ENCODE peak calls at places on chromosomes 7 and 10, in nine cellular contexts. P, C, W, J, Z, S, V, G and M are unnamed samples.

GRCh38 chr10:7525314-7526016 is 114.6 kb upstream of the SFMBT2 start:
- DNase-seq in P (peak; percentile 66), C (peak; percentile 64), W (no peak), J (no peak), Z (peak; percentile 84), S (peak; percentile 88), V (no peak), G (peak; percentile 78), M (peak; percentile 77)

GRCh38 chr7:152640829-152641228 is 35.1 kb downstream of the XRCC2 start:
- DNase-seq in P (no peak), C (no peak), W (no peak), J (no peak), Z (no peak), S (no peak), V (no peak), G (no peak), M (no peak)

GRCh38 chr7:49244543-49244942 is 320.2 kb downstream of the CDC14C start:
- DNase-seq in P (no peak), C (no peak), W (no peak), J (no peak), Z (no peak), S (no peak), V (no peak), G (no peak), M (no peak)

GRCh38 chr10:105763611-105764010 is 1122.5 kb downstream of the SORCS3 start:
- DNase-seq in P (no peak), C (no peak), W (no peak), J (no peak), Z (no peak), S (no peak), V (no peak), G (no peak), M (no peak)

GRCh38 chr7:150379590-150380379 is 655 bp downstream of the ZNF775 start:
- DNase-seq in P (no peak), C (peak; percentile 35), W (no peak), J (no peak), Z (peak; percentile 54), S (peak; percentile 29), V (no peak), G (peak; percentile 72), M (no peak)

GRCh38 chr10:68595513-68595912 is 35.4 kb downstream of the TET1 start:
- DNase-seq in P (no peak), C (no peak), W (no peak), J (peak; percentile 15), Z (no peak), S (no peak), V (no peak), G (no peak), M (no peak)

GRCh38 chr7:28725045-28725630 is 233.0 kb downstream of the TRIL start:
- DNase-seq in P (no peak), C (no peak), W (no peak), J (no peak), Z (no peak), S (no peak), V (no peak), G (no peak), M (no peak)

GRCh38 chr7:36802459-36802858 is 78.2 kb upstream of the AOAH start:
- DNase-seq in P (no peak), C (no peak), W (no peak), J (no peak), Z (no peak), S (no peak), V (no peak), G (no peak), M (no peak)

GRCh38 chr7:92133737-92134270 is 473 bp downstream of the CYP51A1 start:
- DNase-seq in P (peak; percentile 48), C (peak; percentile 65), W (peak; percentile 76), J (peak; percentile 83), Z (peak; percentile 56), S (peak; percentile 100), V (peak; percentile 87), G (peak; percentile 84), M (peak; percentile 48)

GRCh38 chr10:96366508-96366907 is 7.7 kb upstream of the OPALIN start:
- DNase-seq in P (peak; percentile 58), C (no peak), W (no peak), J (no peak), Z (no peak), S (no peak), V (no peak), G (no peak), M (no peak)

GRCh38 chr7:112174192-112174591 is 32.0 kb downstream of the DOCK4 start:
- DNase-seq in P (no peak), C (no peak), W (no peak), J (no peak), Z (no peak), S (no peak), V (no peak), G (no peak), M (no peak)

GRCh38 chr7:136074840-136075239 is 97.7 kb upstream of the MTPN start:
- DNase-seq in P (no peak), C (no peak), W (no peak), J (no peak), Z (no peak), S (no peak), V (no peak), G (no peak), M (no peak)

GRCh38 chr10:62873866-62874265 is 57.7 kb upstream of the EGR2 start:
- DNase-seq in P (no peak), C (peak; percentile 38), W (no peak), J (no peak), Z (no peak), S (no peak), V (no peak), G (no peak), M (peak; percentile 8)

GRCh38 chr10:98469532-98469931 is 22.8 kb upstream of the HPS1 start:
- DNase-seq in P (no peak), C (no peak), W (no peak), J (no peak), Z (no peak), S (no peak), V (no peak), G (no peak), M (no peak)

GRCh38 chr10:116470768-116471415 is 43.2 kb downstream of the PNLIPRP3 start:
- DNase-seq in P (peak; percentile 76), C (no peak), W (no peak), J (no peak), Z (no peak), S (peak; percentile 43), V (no peak), G (no peak), M (no peak)

GRCh38 chr7:95623788-95624187 is 27.5 kb upstream of the PDK4 start:
- DNase-seq in P (no peak), C (no peak), W (no peak), J (no peak), Z (no peak), S (no peak), V (no peak), G (no peak), M (no peak)

GRCh38 chr7:151309306-151309705 is 32.3 kb upstream of the NUB1 start:
- DNase-seq in P (no peak), C (no peak), W (no peak), J (no peak), Z (no peak), S (no peak), V (no peak), G (no peak), M (no peak)

GRCh38 chr7:117045927-117046710 is 92.8 kb downstream of the ST7 start:
- DNase-seq in P (no peak), C (no peak), W (no peak), J (no peak), Z (no peak), S (peak; percentile 25), V (no peak), G (no peak), M (no peak)